ENCODE peak calls at places on chromosomes 5 and 9, in five cellular contexts. Z, I, L, T and A are unnamed samples. For H3K36me3, the result is how much of the 10 kb centered on the place peaks cover.

GRCh38 chr5:53194086-53194485 is 84.5 kb upstream of the MOCS2 start:
- DNase-seq in L (no peak), T (no peak), I (no peak), Z (no peak), A (no peak)

GRCh38 chr9:122386316-122386872 is 15.6 kb downstream of the PTGS1 start:
- DNase-seq in I (peak), T (no peak), Z (no peak), L (no peak), A (no peak)

GRCh38 chr5:40428129-40428528 is 251.6 kb upstream of the PTGER4 start:
- DNase-seq in I (no peak), Z (no peak), T (peak), L (no peak), A (no peak)

GRCh38 chr9:117644133-117644532 is 60.1 kb upstream of the TLR4 start:
- DNase-seq in T (no peak), Z (no peak), I (no peak), L (no peak), A (no peak)

GRCh38 chr9:36632892-36633291 is 60.2 kb downstream of the MELK start:
- DNase-seq in Z (no peak), T (no peak), L (no peak), I (no peak), A (no peak)

GRCh38 chr9:126793686-126794417 is 11.0 kb upstream of the ZBTB43 start:
- DNase-seq in I (no peak), T (no peak), L (no peak), Z (no peak), A (peak)

GRCh38 chr5:161105563-161105962 is 253.6 kb upstream of the ATP10B start:
- DNase-seq in Z (no peak), T (no peak), I (no peak), L (no peak), A (no peak)

GRCh38 chr9:135692410-135692809 is 6.9 kb downstream of the SOHLH1 start:
- DNase-seq in I (no peak), L (no peak), Z (no peak), T (no peak), A (no peak)

GRCh38 chr9:3856592-3856991 is 330.8 kb upstream of the RFX3 start:
- DNase-seq in I (no peak), T (no peak), Z (no peak), L (no peak), A (no peak)

GRCh38 chr9:5786370-5787127 is 46.4 kb downstream of the ERMP1 start:
- DNase-seq in I (no peak), L (no peak), Z (no peak), T (no peak), A (no peak)

GRCh38 chr9:100408541-100409175 is 18.3 kb upstream of the MSANTD3 start:
- DNase-seq in Z (no peak), L (no peak), T (no peak), I (no peak), A (no peak)

GRCh38 chr9:92749071-92749933 is 15.3 kb downstream of the BICD2 start:
- DNase-seq in L (no peak), T (no peak), I (no peak), Z (no peak), A (no peak)

GRCh38 chr9:85237478-85237877 is 504.3 kb downstream of the AGTPBP1 start:
- DNase-seq in L (no peak), T (no peak), I (no peak), Z (no peak), A (no peak)

GRCh38 chr5:145752947-145753346 is 82.2 kb downstream of the PRELID2 start:
- DNase-seq in T (no peak), L (no peak), Z (no peak), I (no peak), A (no peak)

GRCh38 chr9:5582835-5583195 is 46.1 kb upstream of the RIC1 start:
- DNase-seq in Z (peak), I (no peak), L (no peak), T (no peak), A (no peak)

GRCh38 chr5:34587355-34588241 is 68.5 kb upstream of the RAI14 start:
- DNase-seq in Z (no peak), T (no peak), I (no peak), L (no peak), A (no peak)

GRCh38 chr9:125432715-125433385 is 171.2 kb downstream of the GAPVD1 start:
- DNase-seq in I (no peak), Z (no peak), L (no peak), T (no peak), A (peak)

GRCh38 chr9:110426052-110426709 is 88.5 kb upstream of the TXNDC8 start:
- DNase-seq in Z (no peak), L (no peak), T (no peak), I (no peak), A (no peak)

GRCh38 chr5:132437604-132438275 is 52.8 kb downstream of the IRF1 start:
- DNase-seq in I (no peak), Z (peak), T (peak), L (peak), A (peak)

GRCh38 chr9:101442248-101443136 is 6.9 kb upstream of the ALDOB start:
- DNase-seq in I (no peak), L (no peak), Z (no peak), T (no peak), A (no peak)

GRCh38 chr9:6015278-6016157 is at the start of gene RANBP6:
- DNase-seq in T (peak), L (peak), I (peak), Z (peak), A (peak)

GRCh38 chr9:74838351-74838750 is 49.4 kb downstream of the TRPM6 start:
- DNase-seq in L (no peak), Z (no peak), I (no peak), T (no peak), A (no peak)

GRCh38 chr9:85743290-85744128 is 1.8 kb upstream of the AGTPBP1 start:
- DNase-seq in L (peak), Z (no peak), I (no peak), T (peak), A (peak)

GRCh38 chr5:78566747-78567449 is 81.7 kb downstream of the LHFPL2 start:
- DNase-seq in Z (no peak), T (no peak), I (no peak), L (no peak), A (no peak)

GRCh38 chr5:145493435-145493834 is 341.7 kb downstream of the PRELID2 start:
- DNase-seq in Z (no peak), L (no peak), T (no peak), I (no peak), A (no peak)

DNA sequence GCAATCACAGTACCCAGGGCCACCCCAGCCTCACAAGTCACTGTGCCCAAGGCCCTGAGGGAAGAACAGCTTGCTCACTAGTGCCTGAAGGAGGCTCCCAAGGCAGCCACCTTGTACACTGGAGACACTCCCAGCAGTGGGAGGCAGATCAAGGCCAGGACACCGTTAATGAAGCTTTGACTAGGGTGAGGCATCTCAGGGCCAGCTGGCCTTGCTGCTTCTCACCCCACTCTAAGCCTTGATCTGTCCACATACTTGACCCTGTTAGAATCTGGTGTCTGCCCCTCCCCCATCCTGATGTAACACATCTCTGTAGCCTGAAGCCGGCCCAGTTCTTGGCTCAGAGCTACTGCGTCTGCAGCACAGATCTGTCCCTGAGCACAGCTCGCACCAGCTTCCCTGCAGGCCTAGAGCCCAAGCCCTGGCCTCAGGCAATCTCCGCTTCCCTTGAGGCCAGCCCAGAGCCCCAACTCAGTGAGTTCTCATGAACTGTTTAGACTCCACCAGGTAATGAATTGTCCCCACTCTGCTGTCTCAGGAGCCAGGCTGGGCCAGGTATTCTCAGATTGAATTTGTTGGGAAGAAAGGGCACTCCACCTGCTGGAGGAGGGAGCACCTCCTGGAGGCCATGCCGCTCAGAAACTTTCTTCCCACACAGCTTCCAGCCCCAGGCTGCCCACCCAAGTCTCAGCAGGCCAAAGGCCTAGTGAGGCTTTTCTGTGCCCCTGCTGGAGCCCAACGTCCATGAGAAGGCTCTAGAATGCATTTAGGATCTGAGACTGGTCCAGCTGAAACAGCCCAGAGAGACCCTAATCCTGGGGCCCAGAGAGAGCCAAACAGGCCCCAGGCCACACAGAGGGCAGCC is 13.4 kb upstream of the JADE2 start:
- DNase-seq in I (peak), L (peak), Z (no peak), T (peak), A (peak)
- H3K4me3 ChIP-seq in I (no peak), L (no peak), Z (no peak), T (no peak), A (no peak)

GRCh38 chr5:93422652-93423332 is 158.2 kb downstream of the NR2F1-AS1 start:
- DNase-seq in L (no peak), Z (no peak), T (no peak), I (no peak), A (no peak)
- H3K27ac ChIP-seq in L (no peak), Z (no peak), T (no peak), I (no peak), A (no peak)

DNA sequence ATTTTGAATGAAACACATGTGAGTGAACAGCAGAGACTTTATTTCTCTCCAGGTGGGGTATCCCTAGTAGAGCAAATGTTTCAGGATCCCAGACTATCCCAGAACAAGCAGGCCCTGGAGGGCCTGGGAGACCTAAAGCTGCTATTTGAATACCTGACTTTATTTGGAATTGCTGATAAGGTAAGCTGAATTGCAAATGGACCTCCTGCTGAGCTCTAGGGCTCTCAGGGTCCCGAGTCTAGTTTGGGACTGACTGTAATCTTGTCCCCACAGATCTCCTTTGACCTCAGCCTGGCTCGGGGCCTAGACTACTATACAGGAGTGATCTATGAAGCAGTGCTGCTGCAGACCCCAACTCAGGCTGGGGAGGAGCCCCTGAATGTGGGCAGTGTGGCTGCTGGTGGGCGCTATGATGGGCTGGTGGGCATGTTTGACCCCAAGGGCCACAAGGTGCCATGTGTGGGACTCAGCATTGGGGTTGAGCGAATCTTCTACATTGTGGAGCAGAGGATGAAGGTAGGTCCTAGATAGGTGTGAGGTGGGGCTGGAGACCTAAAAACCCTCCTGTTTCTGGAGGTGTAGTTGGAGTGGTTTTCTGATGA is 3.3 kb upstream of the ZMAT2 start:
- DNase-seq in Z (no peak), T (no peak), I (no peak), L (no peak), A (no peak)
- H3K36me3 ChIP-seq in Z (half or more), T (half or more), I (half or more), L (half or more), A (half or more)

GRCh38 chr9:96566401-96567202 is 53.0 kb downstream of the CDC14B start:
- DNase-seq in I (peak), L (peak), Z (peak), T (peak), A (peak)
- H3K4me3 ChIP-seq in I (peak), L (peak), Z (peak), T (peak), A (peak)

DNA sequence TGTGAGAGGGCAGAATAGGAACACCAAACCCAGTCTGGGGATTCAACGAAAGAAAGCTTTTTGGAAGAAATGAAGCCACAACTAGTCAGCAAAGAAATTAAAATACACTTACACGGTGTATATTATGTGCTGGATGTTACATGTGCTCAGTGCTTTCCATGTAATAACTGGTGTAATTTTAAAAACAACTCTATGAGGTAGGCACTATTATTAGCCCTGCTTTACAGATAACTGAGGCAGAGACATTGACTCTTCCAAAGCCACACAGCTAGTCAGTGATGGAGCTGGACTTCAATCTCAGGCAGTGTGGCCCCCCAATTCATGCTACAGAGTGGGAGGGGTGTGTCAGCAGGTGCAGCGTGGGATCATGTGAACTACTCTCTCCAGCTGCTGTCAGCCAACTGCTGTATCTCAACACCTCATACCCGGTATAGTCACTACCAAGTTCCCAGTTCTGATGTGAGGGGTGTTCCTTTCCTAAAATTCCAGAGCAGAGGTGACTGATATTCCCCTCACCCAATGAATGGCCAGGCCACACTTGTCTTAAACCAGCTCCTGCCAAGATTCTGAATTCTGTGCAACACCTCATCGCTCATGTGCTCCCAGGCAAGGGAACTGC is 33.8 kb upstream of the TJP2 start:
- DNase-seq in L (no peak), Z (no peak), I (no peak), T (no peak), A (no peak)
- H3K27ac ChIP-seq in L (no peak), Z (no peak), I (no peak), T (no peak), A (no peak)